ENCODE peak calls at places on chromosome 18, in nine cellular contexts. S is endothelial cell of umbilical vein, H is A549, L is transverse colon, B is mammary epithelial cell, A is HepG2, I is activated B cell treated with CpG ODN at 0.5 μM for 24 hours, U is ovary, W is Calu3. M is an unnamed sample.

GRCh38 chr18:13240060-13240725 is 21.6 kb downstream of the LDLRAD4 start:
- DNase-seq in L (no peak), I (no peak), B (no peak), W (no peak), U (no peak), H (no peak), A (no peak), S (no peak), M (no peak)

GRCh38 chr18:75132068-75132467 is 76.9 kb downstream of the PTGR3 start:
- DNase-seq in S (no peak), W (no peak), L (no peak), H (no peak), I (no peak), A (no peak), B (no peak), U (no peak), M (no peak)

GRCh38 chr18:39480494-39481245 is 1915.1 kb upstream of the CELF4 start:
- DNase-seq in S (peak), L (no peak), H (no peak), U (no peak), I (no peak), B (no peak), W (no peak), A (no peak), M (no peak)

GRCh38 chr18:68270009-68270408 is 444.9 kb downstream of the TMX3 start:
- DNase-seq in I (no peak), B (no peak), S (no peak), H (no peak), A (no peak), W (no peak), L (no peak), U (no peak), M (no peak)

GRCh38 chr18:71707400-71707799 is 836.7 kb downstream of the CBLN2 start:
- DNase-seq in I (no peak), S (no peak), B (no peak), W (no peak), A (no peak), L (no peak), H (no peak), U (no peak), M (no peak)

GRCh38 chr18:67636597-67637385 is 120.3 kb upstream of the DSEL start:
- DNase-seq in U (no peak), S (no peak), B (no peak), I (no peak), W (no peak), L (no peak), H (no peak), A (no peak), M (no peak)

GRCh38 chr18:48922801-48923730 is 27.7 kb downstream of the SMAD7 start:
- DNase-seq in A (no peak), I (no peak), S (peak), W (no peak), B (peak), H (no peak), L (peak), U (peak), M (no peak)

GRCh38 chr18:10490401-10491289 is 35.2 kb upstream of the NAPG start:
- DNase-seq in W (peak), B (no peak), A (peak), S (no peak), I (peak), U (no peak), L (peak), H (peak), M (no peak)

GRCh38 chr18:71729611-71730010 is 814.5 kb downstream of the CBLN2 start:
- DNase-seq in I (no peak), A (no peak), W (no peak), S (no peak), B (no peak), H (no peak), L (no peak), U (no peak), M (no peak)

GRCh38 chr18:45171575-45172225 is 443.6 kb upstream of the SLC14A2 start:
- DNase-seq in A (no peak), S (no peak), H (no peak), B (no peak), I (no peak), U (no peak), W (no peak), L (no peak), M (no peak)

GRCh38 chr18:11293794-11294193 is 144.4 kb upstream of the PIEZO2 start:
- DNase-seq in I (no peak), L (no peak), S (no peak), W (no peak), B (no peak), U (no peak), H (no peak), A (no peak), M (no peak)

DNA sequence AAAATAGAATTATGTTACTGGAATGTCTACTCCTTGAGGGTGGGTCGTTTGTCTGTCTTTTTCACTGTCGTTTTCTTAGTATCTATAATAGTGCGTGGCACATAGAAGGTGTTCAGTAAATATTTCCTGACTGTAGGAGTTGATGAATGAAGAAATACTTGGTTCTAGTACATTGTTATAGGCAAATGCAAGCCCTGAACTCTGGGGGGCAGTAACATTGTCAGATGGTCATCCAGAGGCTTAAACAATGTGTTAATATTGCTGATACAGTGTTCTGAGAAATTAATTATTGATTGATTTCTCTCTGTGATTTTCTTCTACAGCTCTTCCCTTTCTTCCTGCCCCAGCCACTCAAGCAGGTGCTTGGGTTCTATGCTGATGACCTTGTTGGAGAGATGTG is 24.4 kb upstream of the THOC1 start:
- DNase-seq in W (no peak), I (no peak), S (peak), B (no peak), U (no peak), L (no peak), A (no peak), H (no peak), M (no peak)
- TF ChIP-seq CTCF in W (no peak), I (no peak), S (peak), B (no peak), U (no peak), L (no peak), A (peak), H (no peak), M (peak)

DNA sequence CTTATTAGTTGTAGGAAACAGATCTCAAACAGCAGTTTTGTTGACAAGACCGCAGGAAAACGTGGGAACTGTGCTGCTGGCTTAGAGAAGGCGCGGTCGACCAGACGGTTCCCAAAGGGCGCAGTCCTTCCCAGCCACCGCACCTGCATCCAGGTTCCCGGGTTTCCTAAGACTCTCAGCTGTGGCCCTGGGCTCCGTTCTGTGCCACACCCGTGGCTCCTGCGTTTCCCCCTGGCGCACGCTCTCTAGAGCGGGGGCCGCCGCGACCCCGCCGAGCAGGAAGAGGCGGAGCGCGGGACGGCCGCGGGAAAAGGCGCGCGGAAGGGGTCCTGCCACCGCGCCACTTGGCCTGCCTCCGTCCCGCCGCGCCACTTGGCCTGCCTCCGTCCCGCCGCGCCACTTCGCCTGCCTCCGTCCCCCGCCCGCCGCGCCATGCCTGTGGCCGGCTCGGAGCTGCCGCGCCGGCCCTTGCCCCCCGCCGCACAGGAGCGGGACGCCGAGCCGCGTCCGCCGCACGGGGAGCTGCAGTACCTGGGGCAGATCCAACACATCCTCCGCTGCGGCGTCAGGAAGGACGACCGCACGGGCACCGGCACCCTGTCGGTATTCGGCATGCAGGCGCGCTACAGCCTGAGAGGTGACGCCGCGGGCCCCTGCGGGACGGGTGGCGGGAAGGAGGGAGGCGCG is at the start of gene TYMS:
- DNase-seq in B (peak), W (peak), L (peak), H (peak), A (peak), U (peak), I (peak), S (peak), M (peak)
- TF ChIP-seq CTCF in B (no peak), W (no peak), L (peak), H (no peak), A (no peak), U (no peak), I (no peak), S (no peak), M (peak)

DNA sequence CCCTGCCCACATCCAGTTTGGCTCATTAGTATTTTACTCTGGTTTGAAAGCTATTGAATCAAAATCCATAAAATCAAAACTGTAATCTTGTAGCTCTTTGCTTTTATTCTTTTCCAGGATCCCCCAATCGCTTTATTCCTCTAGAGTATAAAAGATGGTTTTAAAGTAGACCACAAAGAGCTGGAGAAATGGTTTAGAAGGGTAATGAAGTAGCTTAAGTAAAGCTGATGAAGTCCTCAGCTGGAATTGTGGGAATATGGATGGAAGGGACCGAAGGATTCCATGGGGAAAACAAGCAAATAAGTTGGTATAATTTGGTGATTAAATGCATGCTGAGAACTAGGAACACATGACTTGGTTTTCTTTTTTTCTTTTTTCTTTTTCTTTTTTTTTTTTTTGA is 12.3 kb downstream of the ARHGAP28 start:
- DNase-seq in A (no peak), L (no peak), H (no peak), W (no peak), S (no peak), B (no peak), U (no peak), I (no peak), M (no peak)
- TF ChIP-seq CTCF in A (no peak), L (no peak), H (no peak), W (no peak), S (no peak), B (no peak), U (no peak), I (no peak), M (no peak)

DNA sequence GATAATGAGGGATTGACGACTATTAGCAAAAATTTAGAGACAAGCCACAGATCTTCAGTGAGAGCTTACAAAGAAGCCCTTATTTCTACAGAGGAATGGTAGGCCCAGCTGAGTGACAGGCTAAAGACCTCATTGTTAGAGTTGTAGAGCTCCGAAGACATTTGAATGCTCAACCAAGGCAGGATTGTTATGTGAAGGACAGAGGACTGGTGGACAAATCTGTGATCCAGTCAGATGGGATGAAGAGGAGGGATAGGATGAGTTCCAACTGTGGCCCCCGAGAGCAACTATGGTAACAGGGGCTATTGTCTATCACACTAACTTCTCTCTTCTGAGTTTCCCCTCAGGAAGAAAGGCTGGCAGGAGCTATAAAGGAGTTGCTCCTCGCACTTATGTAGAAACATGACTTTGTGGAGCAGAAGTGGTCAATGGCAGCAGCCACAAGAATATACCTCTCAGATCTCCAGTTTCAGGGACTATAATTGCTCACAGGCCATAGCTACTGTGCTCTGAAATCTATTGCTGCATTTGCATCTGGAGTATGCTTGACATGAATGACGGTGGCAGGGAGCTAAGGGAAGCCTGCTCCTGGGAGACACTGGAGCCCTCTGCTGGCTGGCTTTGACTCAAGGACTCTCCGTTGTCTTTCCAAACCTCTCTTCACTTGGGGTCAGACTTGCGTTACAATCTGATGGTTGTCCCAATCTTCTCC is 50.3 kb upstream of the GREB1L start:
- DNase-seq in L (peak), H (peak), A (peak), W (peak), I (no peak), B (peak), U (no peak), S (peak), M (peak)
- TF ChIP-seq CTCF in L (peak), H (peak), A (peak), W (peak), I (no peak), B (peak), U (no peak), S (peak), M (peak)

DNA sequence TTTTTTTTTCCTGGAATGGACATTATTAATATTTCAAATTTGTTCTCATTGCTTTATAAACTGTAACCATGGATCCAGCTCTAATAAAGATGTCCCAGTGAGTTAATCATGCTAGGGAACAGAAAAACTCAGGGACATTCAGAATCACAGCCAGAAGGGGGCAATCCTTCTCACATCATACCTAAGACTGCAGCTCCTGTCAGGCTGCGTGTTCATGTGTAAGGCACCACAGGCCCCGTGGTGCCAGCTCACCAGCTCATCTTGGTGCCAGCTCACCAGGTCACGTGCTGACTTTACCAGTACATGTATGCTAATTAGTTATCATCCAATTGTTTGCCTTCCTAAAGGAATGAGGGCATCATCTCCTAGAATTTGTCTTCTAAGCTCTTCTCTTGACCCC is 84.7 kb upstream of the NEDD4L start:
- DNase-seq in A (peak), S (peak), W (peak), L (peak), I (no peak), B (peak), U (no peak), H (peak), M (no peak)
- TF ChIP-seq CTCF in A (peak), S (peak), W (no peak), L (peak), I (no peak), B (peak), U (no peak), H (peak), M (peak)

GRCh38 chr18:63974991-63975390 is 5.1 kb downstream of the SERPINB8 start:
- DNase-seq in S (peak), H (peak), B (peak), L (peak), A (peak), I (no peak), U (no peak), W (peak), M (no peak)
- TF ChIP-seq CTCF in S (peak), H (peak), B (peak), L (peak), A (peak), I (no peak), U (no peak), W (peak), M (no peak)